ENCODE peak calls at places on chromosomes 2 and 18, in ten cellular contexts. O is activated CD4-positive, alpha-beta T cell treated with anti-CD3 and anti-CD28 coated beads, Interleukin-2, amount 10 ng/mL, durations not matched to agents 24 days and 14 days; B is endothelial cell; E is HCEC 1CT; K is heart left ventricle; T is effector memory CD8-positive, alpha-beta T cell; D is NCI-H748 treated with DMSO at 0.1 percent for 48 hours; V is H54; P is ureter; W is MM.1S. N is an unnamed sample.

GRCh38 chr2:29201979-29202378 is 86.8 kb downstream of the CLIP4 start:
- DNase-seq in O (no peak), B (no peak), E (no peak), K (no peak), T (no peak), D (no peak), V (no peak), P (no peak), W (no peak), N (no peak)

GRCh38 chr2:160747771-160748170 is 254.2 kb upstream of the RBMS1 start:
- DNase-seq in O (no peak), B (no peak), E (peak; percentile 92), K (no peak), T (no peak), D (no peak), V (no peak), P (no peak), W (no peak), N (no peak)

GRCh38 chr2:190701586-190701985 is 52.7 kb downstream of the NAB1 start:
- DNase-seq in O (no peak), B (no peak), E (no peak), K (no peak), T (no peak), D (no peak), V (no peak), P (no peak), W (no peak), N (no peak)

GRCh38 chr18:53457068-53457467 is 767.4 kb downstream of the MBD2 start:
- DNase-seq in O (no peak), B (no peak), E (no peak), K (no peak), T (no peak), D (no peak), V (no peak), P (no peak), W (no peak), N (no peak)

GRCh38 chr2:171172980-171173542 is 12.4 kb upstream of the TLK1 start:
- DNase-seq in O (no peak), B (no peak), E (peak; percentile 5), K (no peak), T (no peak), D (no peak), V (no peak), P (no peak), W (no peak), N (no peak)

GRCh38 chr18:12009581-12010140 is 28.4 kb downstream of the IMPA2 start:
- DNase-seq in O (no peak), B (no peak), E (no peak), K (no peak), T (no peak), D (no peak), V (no peak), P (no peak), W (no peak), N (no peak)

GRCh38 chr2:196218109-196218508 is 46.7 kb upstream of the STK17B start:
- DNase-seq in O (no peak), B (no peak), E (no peak), K (no peak), T (no peak), D (no peak), V (no peak), P (no peak), W (no peak), N (no peak)

GRCh38 chr2:45690223-45690622 is 38.7 kb downstream of the PRKCE start:
- DNase-seq in O (no peak), B (no peak), E (no peak), K (no peak), T (no peak), D (no peak), V (no peak), P (no peak), W (no peak), N (no peak)

GRCh38 chr2:150141241-150142001 is 346.0 kb downstream of the RND3 start:
- DNase-seq in O (no peak), B (no peak), E (peak; percentile 33), K (no peak), T (no peak), D (peak; percentile 28), V (no peak), P (no peak), W (no peak), N (no peak)

N was measured in Caki2.